ENCODE peak calls at places on chromosomes 7 and 10, in seven cellular contexts. One of them, this sample, is unnamed. For H3K27me3, the result is how much of the 10 kb centered on the place peaks cover.

GRCh38 chr10:26380815-26381214 is 57.3 kb upstream of the APBB1IP start:
- DNase-seq in cardiac muscle cell: no peak
- DNase-seq in left ventricle myocardium inferior: no peak
- DNase-seq in neural progenitor cell: no peak
- DNase-seq in lower lobe of right lung: no peak
- DNase-seq in Peyer's patch: no peak
- DNase-seq in heart left ventricle: no peak
- DNase-seq in this sample: no peak

GRCh38 chr10:92969151-92969550 is 91.4 kb upstream of the CYP26C1 start:
- DNase-seq in Peyer's patch: no peak
- DNase-seq in cardiac muscle cell: no peak
- DNase-seq in neural progenitor cell: no peak
- DNase-seq in lower lobe of right lung: no peak
- DNase-seq in heart left ventricle: no peak
- DNase-seq in left ventricle myocardium inferior: no peak
- DNase-seq in this sample: no peak

GRCh38 chr10:116112232-116113231 is 160.5 kb downstream of the GFRA1 start:
- DNase-seq in lower lobe of right lung: no peak
- DNase-seq in cardiac muscle cell: no peak
- DNase-seq in neural progenitor cell: peak
- DNase-seq in left ventricle myocardium inferior: no peak
- DNase-seq in heart left ventricle: no peak
- DNase-seq in Peyer's patch: no peak
- DNase-seq in this sample: no peak

GRCh38 chr10:116723428-116724281 is 18.7 kb downstream of the HSPA12A start:
- DNase-seq in neural progenitor cell: no peak
- DNase-seq in lower lobe of right lung: no peak
- DNase-seq in left ventricle myocardium inferior: no peak
- DNase-seq in Peyer's patch: no peak
- DNase-seq in heart left ventricle: no peak
- DNase-seq in cardiac muscle cell: no peak
- DNase-seq in this sample: no peak

GRCh38 chr10:102419561-102420442 is 834 bp upstream of the FBXL15 start:
- DNase-seq in cardiac muscle cell: peak
- DNase-seq in heart left ventricle: peak
- DNase-seq in lower lobe of right lung: no peak
- DNase-seq in neural progenitor cell: peak
- DNase-seq in Peyer's patch: peak
- DNase-seq in left ventricle myocardium inferior: peak
- DNase-seq in this sample: peak

GRCh38 chr10:61135276-61135721 is 191.3 kb upstream of the RHOBTB1 start:
- DNase-seq in lower lobe of right lung: no peak
- DNase-seq in cardiac muscle cell: no peak
- DNase-seq in left ventricle myocardium inferior: no peak
- DNase-seq in heart left ventricle: no peak
- DNase-seq in neural progenitor cell: no peak
- DNase-seq in Peyer's patch: no peak
- DNase-seq in this sample: no peak

GRCh38 chr7:125136341-125136740 is 206.7 kb upstream of the POT1 start:
- DNase-seq in Peyer's patch: no peak
- DNase-seq in left ventricle myocardium inferior: no peak
- DNase-seq in heart left ventricle: no peak
- DNase-seq in cardiac muscle cell: no peak
- DNase-seq in neural progenitor cell: peak
- DNase-seq in lower lobe of right lung: no peak
- DNase-seq in this sample: no peak

GRCh38 chr7:143431109-143431508 is 12.1 kb upstream of the TAS2R60 start:
- DNase-seq in heart left ventricle: no peak
- DNase-seq in Peyer's patch: no peak
- DNase-seq in lower lobe of right lung: no peak
- DNase-seq in left ventricle myocardium inferior: no peak
- DNase-seq in neural progenitor cell: no peak
- DNase-seq in cardiac muscle cell: no peak
- DNase-seq in this sample: no peak

GRCh38 chr7:47405921-47406765 is 175.8 kb downstream of the TNS3 start:
- DNase-seq in left ventricle myocardium inferior: peak
- DNase-seq in neural progenitor cell: no peak
- DNase-seq in Peyer's patch: peak
- DNase-seq in heart left ventricle: peak
- DNase-seq in lower lobe of right lung: peak
- DNase-seq in cardiac muscle cell: no peak
- DNase-seq in this sample: peak

GRCh38 chr7:143447500-143447899 is 4.2 kb downstream of the TAS2R60 start:
- DNase-seq in Peyer's patch: no peak
- DNase-seq in left ventricle myocardium inferior: no peak
- DNase-seq in cardiac muscle cell: no peak
- DNase-seq in neural progenitor cell: peak
- DNase-seq in heart left ventricle: no peak
- DNase-seq in lower lobe of right lung: no peak
- DNase-seq in this sample: no peak

GRCh38 chr7:100215895-100216294 is 3.9 kb upstream of the PVRIG start:
- DNase-seq in heart left ventricle: peak
- DNase-seq in left ventricle myocardium inferior: peak
- DNase-seq in lower lobe of right lung: no peak
- DNase-seq in Peyer's patch: no peak
- DNase-seq in cardiac muscle cell: no peak
- DNase-seq in neural progenitor cell: no peak
- DNase-seq in this sample: peak
- H3K27me3 ChIP-seq in heart left ventricle: under half
- H3K27me3 ChIP-seq in left ventricle myocardium inferior: under half
- H3K27me3 ChIP-seq in lower lobe of right lung: under half
- H3K27me3 ChIP-seq in Peyer's patch: under half
- H3K27me3 ChIP-seq in cardiac muscle cell: under half
- H3K27me3 ChIP-seq in neural progenitor cell: under half
- H3K27me3 ChIP-seq in this sample: under half

GRCh38 chr10:119288574-119289001 is 81.2 kb downstream of the GRK5 start:
- DNase-seq in heart left ventricle: no peak
- DNase-seq in left ventricle myocardium inferior: no peak
- DNase-seq in Peyer's patch: no peak
- DNase-seq in lower lobe of right lung: no peak
- DNase-seq in cardiac muscle cell: no peak
- DNase-seq in neural progenitor cell: no peak
- DNase-seq in this sample: no peak

GRCh38 chr10:119291223-119291900 is 84.0 kb downstream of the GRK5 start:
- DNase-seq in Peyer's patch: no peak
- DNase-seq in lower lobe of right lung: no peak
- DNase-seq in neural progenitor cell: no peak
- DNase-seq in left ventricle myocardium inferior: no peak
- DNase-seq in cardiac muscle cell: no peak
- DNase-seq in heart left ventricle: no peak
- DNase-seq in this sample: no peak

GRCh38 chr10:119292968-119293367 is 85.6 kb downstream of the GRK5 start:
- DNase-seq in cardiac muscle cell: no peak
- DNase-seq in lower lobe of right lung: no peak
- DNase-seq in heart left ventricle: no peak
- DNase-seq in left ventricle myocardium inferior: no peak
- DNase-seq in Peyer's patch: no peak
- DNase-seq in neural progenitor cell: no peak
- DNase-seq in this sample: no peak

GRCh38 chr10:119289227-119289925 is 82.0 kb downstream of the GRK5 start:
- DNase-seq in left ventricle myocardium inferior: no peak
- DNase-seq in lower lobe of right lung: no peak
- DNase-seq in neural progenitor cell: no peak
- DNase-seq in Peyer's patch: no peak
- DNase-seq in cardiac muscle cell: no peak
- DNase-seq in heart left ventricle: no peak
- DNase-seq in this sample: no peak

GRCh38 chr10:119290301-119291036 is 83.1 kb downstream of the GRK5 start:
- DNase-seq in heart left ventricle: peak
- DNase-seq in cardiac muscle cell: no peak
- DNase-seq in neural progenitor cell: no peak
- DNase-seq in left ventricle myocardium inferior: no peak
- DNase-seq in lower lobe of right lung: no peak
- DNase-seq in Peyer's patch: no peak
- DNase-seq in this sample: no peak
- TF ChIP-seq CTCF in heart left ventricle: no peak
- TF ChIP-seq CTCF in cardiac muscle cell: no peak
- TF ChIP-seq CTCF in neural progenitor cell: peak
- TF ChIP-seq CTCF in left ventricle myocardium inferior: no peak
- TF ChIP-seq CTCF in lower lobe of right lung: no peak
- TF ChIP-seq CTCF in Peyer's patch: peak
- TF ChIP-seq CTCF in this sample: no peak

GRCh38 chr10:32955790-32956189 is 2.2 kb downstream of the ITGB1 start:
- DNase-seq in heart left ventricle: no peak
- DNase-seq in neural progenitor cell: no peak
- DNase-seq in left ventricle myocardium inferior: no peak
- DNase-seq in Peyer's patch: no peak
- DNase-seq in cardiac muscle cell: no peak
- DNase-seq in lower lobe of right lung: no peak
- DNase-seq in this sample: no peak
- H3K27ac ChIP-seq in heart left ventricle: peak
- H3K27ac ChIP-seq in neural progenitor cell: no peak
- H3K27ac ChIP-seq in left ventricle myocardium inferior: peak
- H3K27ac ChIP-seq in Peyer's patch: no peak
- H3K27ac ChIP-seq in cardiac muscle cell: peak
- H3K27ac ChIP-seq in lower lobe of right lung: peak
- H3K27ac ChIP-seq in this sample: no peak

GRCh38 chr7:69237541-69237940 is 360.7 kb upstream of the AUTS2 start:
- DNase-seq in neural progenitor cell: no peak
- DNase-seq in lower lobe of right lung: no peak
- DNase-seq in heart left ventricle: no peak
- DNase-seq in cardiac muscle cell: no peak
- DNase-seq in left ventricle myocardium inferior: no peak
- DNase-seq in Peyer's patch: no peak
- DNase-seq in this sample: no peak
- H3K27me3 ChIP-seq in neural progenitor cell: half or more
- H3K27me3 ChIP-seq in lower lobe of right lung: under half
- H3K27me3 ChIP-seq in heart left ventricle: under half
- H3K27me3 ChIP-seq in cardiac muscle cell: under half
- H3K27me3 ChIP-seq in left ventricle myocardium inferior: under half
- H3K27me3 ChIP-seq in Peyer's patch: under half
- H3K27me3 ChIP-seq in this sample: under half

DNA sequence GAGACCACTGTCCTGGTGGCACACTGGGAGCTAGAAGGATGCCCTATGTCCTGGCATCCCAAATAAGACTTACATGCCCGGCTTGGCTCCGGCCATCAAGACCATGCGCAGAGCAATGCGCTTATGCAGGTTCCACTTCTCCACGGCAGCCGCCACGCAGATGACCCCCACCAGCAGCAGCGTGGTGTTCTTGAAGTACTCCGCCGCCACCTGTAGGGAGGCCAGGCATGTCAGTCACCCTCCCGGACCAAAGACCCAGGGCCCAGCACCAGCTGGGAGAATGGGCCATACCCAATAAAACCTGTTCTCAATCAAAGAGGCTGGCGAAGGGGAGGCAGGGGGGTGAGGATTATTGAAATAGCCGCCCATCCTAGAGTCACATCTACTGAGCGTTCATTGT is 19.9 kb downstream of the SLC13A4 start:
- DNase-seq in lower lobe of right lung: no peak
- DNase-seq in Peyer's patch: no peak
- DNase-seq in left ventricle myocardium inferior: no peak
- DNase-seq in neural progenitor cell: no peak
- DNase-seq in cardiac muscle cell: no peak
- DNase-seq in heart left ventricle: no peak
- DNase-seq in this sample: no peak
- TF ChIP-seq CTCF in lower lobe of right lung: no peak
- TF ChIP-seq CTCF in Peyer's patch: no peak
- TF ChIP-seq CTCF in left ventricle myocardium inferior: no peak
- TF ChIP-seq CTCF in neural progenitor cell: peak
- TF ChIP-seq CTCF in cardiac muscle cell: no peak
- TF ChIP-seq CTCF in heart left ventricle: no peak
- TF ChIP-seq CTCF in this sample: no peak

GRCh38 chr7:150368098-150368883 is at the start of gene REPIN1:
- DNase-seq in left ventricle myocardium inferior: peak
- DNase-seq in Peyer's patch: peak
- DNase-seq in cardiac muscle cell: peak
- DNase-seq in lower lobe of right lung: peak
- DNase-seq in heart left ventricle: peak
- DNase-seq in neural progenitor cell: peak
- DNase-seq in this sample: peak
- H3K27ac ChIP-seq in left ventricle myocardium inferior: peak
- H3K27ac ChIP-seq in Peyer's patch: peak
- H3K27ac ChIP-seq in cardiac muscle cell: peak
- H3K27ac ChIP-seq in lower lobe of right lung: peak
- H3K27ac ChIP-seq in heart left ventricle: peak
- H3K27ac ChIP-seq in neural progenitor cell: peak
- H3K27ac ChIP-seq in this sample: peak

GRCh38 chr7:66905689-66906088 is 15.3 kb upstream of the TMEM248 start:
- DNase-seq in Peyer's patch: no peak
- DNase-seq in left ventricle myocardium inferior: no peak
- DNase-seq in neural progenitor cell: no peak
- DNase-seq in heart left ventricle: no peak
- DNase-seq in lower lobe of right lung: no peak
- DNase-seq in cardiac muscle cell: no peak
- DNase-seq in this sample: no peak

GRCh38 chr7:66910789-66911188 is 10.2 kb upstream of the TMEM248 start:
- DNase-seq in neural progenitor cell: no peak
- DNase-seq in left ventricle myocardium inferior: no peak
- DNase-seq in heart left ventricle: no peak
- DNase-seq in Peyer's patch: no peak
- DNase-seq in lower lobe of right lung: no peak
- DNase-seq in cardiac muscle cell: no peak
- DNase-seq in this sample: no peak

GRCh38 chr7:66904063-66904593 is 16.9 kb upstream of the TMEM248 start:
- DNase-seq in heart left ventricle: no peak
- DNase-seq in cardiac muscle cell: no peak
- DNase-seq in left ventricle myocardium inferior: no peak
- DNase-seq in neural progenitor cell: no peak
- DNase-seq in lower lobe of right lung: no peak
- DNase-seq in Peyer's patch: no peak
- DNase-seq in this sample: no peak

GRCh38 chr7:66905243-66905642 is 15.8 kb upstream of the TMEM248 start:
- DNase-seq in cardiac muscle cell: no peak
- DNase-seq in heart left ventricle: no peak
- DNase-seq in left ventricle myocardium inferior: no peak
- DNase-seq in lower lobe of right lung: no peak
- DNase-seq in Peyer's patch: no peak
- DNase-seq in neural progenitor cell: no peak
- DNase-seq in this sample: no peak

DNA sequence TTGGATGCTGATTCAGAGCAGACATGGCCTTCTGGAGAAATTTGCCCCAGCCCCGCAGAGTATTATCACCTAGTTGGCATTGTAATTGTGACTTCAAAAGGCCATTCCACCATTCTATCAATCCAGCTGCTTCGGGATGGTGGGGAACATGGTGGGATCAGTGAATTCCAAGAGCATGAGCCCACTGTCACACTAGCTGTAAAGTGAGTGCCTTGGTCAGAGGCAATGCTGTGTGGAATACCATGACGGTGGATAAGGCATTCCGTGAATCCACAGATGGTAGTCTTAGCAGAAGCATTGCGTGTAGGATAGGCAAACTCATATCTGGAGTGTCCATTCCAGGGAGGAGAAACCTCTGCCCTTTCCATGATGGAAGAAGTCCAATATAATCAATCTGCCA is 13.3 kb upstream of the TMEM248 start:
- DNase-seq in heart left ventricle: no peak
- DNase-seq in lower lobe of right lung: no peak
- DNase-seq in left ventricle myocardium inferior: no peak
- DNase-seq in neural progenitor cell: no peak
- DNase-seq in cardiac muscle cell: no peak
- DNase-seq in Peyer's patch: no peak
- DNase-seq in this sample: no peak
- H3K27me3 ChIP-seq in heart left ventricle: under half
- H3K27me3 ChIP-seq in lower lobe of right lung: under half
- H3K27me3 ChIP-seq in left ventricle myocardium inferior: under half
- H3K27me3 ChIP-seq in neural progenitor cell: under half
- H3K27me3 ChIP-seq in cardiac muscle cell: under half
- H3K27me3 ChIP-seq in Peyer's patch: under half
- H3K27me3 ChIP-seq in this sample: under half

GRCh38 chr10:72243822-72244437 is 27.9 kb upstream of the ASCC1 start:
- DNase-seq in Peyer's patch: peak
- DNase-seq in lower lobe of right lung: peak
- DNase-seq in cardiac muscle cell: no peak
- DNase-seq in heart left ventricle: no peak
- DNase-seq in left ventricle myocardium inferior: peak
- DNase-seq in neural progenitor cell: no peak
- DNase-seq in this sample: no peak
- TF ChIP-seq CTCF in Peyer's patch: peak
- TF ChIP-seq CTCF in lower lobe of right lung: peak
- TF ChIP-seq CTCF in cardiac muscle cell: peak
- TF ChIP-seq CTCF in heart left ventricle: no peak
- TF ChIP-seq CTCF in left ventricle myocardium inferior: peak
- TF ChIP-seq CTCF in neural progenitor cell: no peak
- TF ChIP-seq CTCF in this sample: peak

This sample was measured in right lobe of liver.